ENCODE peak calls at places on chromosome 21, in five cellular contexts. J, S, E, C and L are unnamed samples.

GRCh38 chr21:17270234-17270633 is 242.6 kb upstream of the CXADR start:
- DNase-seq in J (peak; percentile 31), S (peak; percentile 77), E (no peak), C (no peak), L (no peak)

GRCh38 chr21:38048241-38048640 is 132.0 kb upstream of the KCNJ6 start:
- DNase-seq in J (no peak), S (no peak), E (no peak), C (no peak), L (no peak)

GRCh38 chr21:27819299-27819698 is 852.4 kb upstream of the ADAMTS5 start:
- DNase-seq in J (no peak), S (no peak), E (no peak), C (no peak), L (no peak)

GRCh38 chr21:33259995-33260394 is 6.2 kb upstream of the IL10RB start:
- DNase-seq in J (no peak), S (peak; percentile 33), E (no peak), C (no peak), L (no peak)

GRCh38 chr21:30831194-30831765 is 1.7 kb upstream of the KRTAP7-1 start:
- DNase-seq in J (no peak), S (no peak), E (no peak), C (no peak), L (no peak)

GRCh38 chr21:39197448-39197847 is 14.2 kb upstream of the PSMG1 start:
- DNase-seq in J (no peak), S (no peak), E (no peak), C (no peak), L (no peak)

GRCh38 chr21:38255718-38256117 is 1.1 kb upstream of the KCNJ15 start:
- DNase-seq in J (no peak), S (no peak), E (no peak), C (no peak), L (no peak)

GRCh38 chr21:33266784-33267135 is 593 bp downstream of the IL10RB start:
- DNase-seq in J (no peak), S (no peak), E (no peak), C (peak; percentile 69), L (peak; percentile 75)

GRCh38 chr21:17512245-17513213 is at the start of gene CXADR:
- DNase-seq in J (no peak), S (peak; percentile 41), E (peak; percentile 96), C (peak; percentile 86), L (peak; percentile 96)

GRCh38 chr21:39385299-39386145 is 36.6 kb upstream of the HMGN1 start:
- DNase-seq in J (peak; percentile 75), S (peak; percentile 79), E (peak; percentile 91), C (peak; percentile 90), L (peak; percentile 92)

GRCh38 chr21:33123396-33124120 is 53.6 kb downstream of the OLIG1 start:
- DNase-seq in J (no peak), S (no peak), E (no peak), C (no peak), L (no peak)

GRCh38 chr21:19855522-19855921 is 1142.7 kb upstream of the NCAM2 start:
- DNase-seq in J (no peak), S (no peak), E (no peak), C (no peak), L (no peak)

GRCh38 chr21:38349111-38349746 is 92.4 kb downstream of the KCNJ15 start:
- DNase-seq in J (peak; percentile 6), S (no peak), E (peak; percentile 9), C (no peak), L (no peak)

GRCh38 chr21:29526545-29526944 is 227.8 kb downstream of the BACH1 start:
- DNase-seq in J (no peak), S (no peak), E (no peak), C (no peak), L (no peak)

GRCh38 chr21:15028186-15028585 is 36.6 kb downstream of the NRIP1 start:
- DNase-seq in J (no peak), S (no peak), E (no peak), C (no peak), L (no peak)

GRCh38 chr21:29534448-29534847 is 235.7 kb downstream of the BACH1 start:
- DNase-seq in J (no peak), S (no peak), E (no peak), C (no peak), L (no peak)

GRCh38 chr21:18244721-18245486 is at the start of gene CHODL:
- DNase-seq in J (no peak), S (peak; percentile 9), E (no peak), C (peak; percentile 52), L (peak; percentile 63)

GRCh38 chr21:22174746-22175145 is 1176.5 kb downstream of the NCAM2 start:
- DNase-seq in J (no peak), S (no peak), E (no peak), C (no peak), L (no peak)
- H3K9me3 ChIP-seq in J (peaks cover 19% of the 10 kb centered on the region), S (no peaks in the 10 kb centered on the region), E (no peaks in the 10 kb centered on the region), C (no peaks in the 10 kb centered on the region), L (no peaks in the 10 kb centered on the region)

GRCh38 chr21:42265229-42265812 is 46.4 kb downstream of the ABCG1 start:
- DNase-seq in J (no peak), S (no peak), E (no peak), C (peak; percentile 44), L (no peak)
- H3K4me1 ChIP-seq in J (peaks cover 21% of the 10 kb centered on the region), S (no peaks in the 10 kb centered on the region), E (no peaks in the 10 kb centered on the region), C (peaks cover 19% of the 10 kb centered on the region), L (peaks cover 44% of the 10 kb centered on the region)

GRCh38 chr21:41768371-41769042 is 1.7 kb upstream of the RIPK4 start:
- DNase-seq in J (peak; percentile 85), S (no peak), E (peak; percentile 91), C (no peak), L (peak; percentile 67)
- H3K4me3 ChIP-seq in J (peak overlapping the region; percentile 38), S (peak overlapping the region; percentile 15), E (peak overlapping the region; percentile 65), C (peak overlapping the region; percentile 43), L (peak overlapping the region; percentile 36)

DNA sequence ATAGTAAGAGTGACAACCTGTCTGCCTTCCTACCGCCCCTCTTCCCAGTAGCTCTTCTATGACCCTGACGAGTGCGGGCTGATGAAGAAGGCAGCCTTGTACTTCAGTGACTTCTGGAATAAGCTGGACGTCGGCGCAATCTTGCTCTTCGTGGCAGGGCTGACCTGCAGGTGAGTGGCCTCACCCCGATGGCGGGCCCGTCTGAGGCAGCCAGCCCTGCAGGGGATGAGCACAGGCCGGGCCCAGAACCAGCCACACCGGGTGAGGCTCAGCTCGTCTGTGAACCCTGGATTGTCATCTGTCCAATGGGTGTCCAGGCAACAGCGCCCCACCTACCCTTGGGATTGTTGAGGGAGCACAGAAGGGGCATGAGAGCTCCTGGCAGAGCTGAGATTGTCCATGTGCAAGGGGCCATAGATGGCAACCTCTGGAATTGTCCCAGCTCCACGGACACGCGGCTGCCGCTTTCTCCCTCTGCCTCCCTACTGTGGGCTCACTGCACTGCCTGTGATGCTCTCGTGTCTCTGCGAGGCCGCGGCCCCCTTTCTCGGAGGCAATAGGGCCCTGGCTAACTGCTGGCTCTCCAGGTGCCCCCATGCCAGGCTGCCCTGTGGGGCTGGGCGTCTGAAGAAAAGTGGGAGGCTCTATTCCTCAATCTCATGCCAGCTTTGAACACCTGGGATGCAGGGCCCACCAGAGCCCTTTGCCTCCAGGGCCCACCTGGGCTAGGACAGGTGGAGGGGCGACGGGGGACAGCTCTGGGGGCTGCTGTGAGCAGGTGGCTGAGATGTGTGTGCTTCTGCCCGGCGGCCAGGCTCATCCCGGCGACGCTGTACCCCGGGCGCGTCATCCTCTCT is 50.0 kb upstream of the LRRC3 start:
- DNase-seq in J (no peak), S (no peak), E (no peak), C (no peak), L (no peak)
- H3K9me3 ChIP-seq in J (peaks cover 30% of the 10 kb centered on the region), S (no peaks in the 10 kb centered on the region), E (no peaks in the 10 kb centered on the region), C (no peaks in the 10 kb centered on the region), L (no peaks in the 10 kb centered on the region)

GRCh38 chr21:45971487-45972352 is 9.8 kb upstream of the COL6A1 start:
- DNase-seq in J (peak; percentile 87), S (peak; percentile 60), E (no peak), C (peak; percentile 83), L (peak; percentile 64)
- H3K4me1 ChIP-seq in J (peaks cover 44% of the 10 kb centered on the region), S (peaks cover 32% of the 10 kb centered on the region), E (peaks cover 11% of the 10 kb centered on the region), C (peaks cover 35% of the 10 kb centered on the region), L (peaks cover 28% of the 10 kb centered on the region)